ENCODE peak calls at places on chromosome 17, in ten cellular contexts. One of them, this sample, is unnamed.

GRCh38 chr17:647340-648197 is 67.1 kb downstream of the VPS53 start:
- DNase-seq in cardiac septum: no peak
- DNase-seq in stimulated activated CD4-positive, alpha-beta T cell treated with anti-CD3 and anti-CD28 coated beads, Interleukin-4, amount 100 ng/mL, for 4 hours: no peak
- DNase-seq in uterus: no peak
- DNase-seq in stromal cell of bone marrow: no peak
- DNase-seq in GM04503: no peak
- DNase-seq in GM12865: no peak
- DNase-seq in neural progenitor cell: no peak
- DNase-seq in SW480: no peak
- DNase-seq in left ventricle myocardium inferior: no peak
- DNase-seq in this sample: no peak

GRCh38 chr17:307295-307691 is 45.3 kb downstream of the RPH3AL start:
- DNase-seq in stromal cell of bone marrow: no peak
- DNase-seq in stimulated activated CD4-positive, alpha-beta T cell treated with anti-CD3 and anti-CD28 coated beads, Interleukin-4, amount 100 ng/mL, for 4 hours: no peak
- DNase-seq in neural progenitor cell: no peak
- DNase-seq in GM04503: no peak
- DNase-seq in uterus: no peak
- DNase-seq in SW480: no peak
- DNase-seq in left ventricle myocardium inferior: no peak
- DNase-seq in cardiac septum: no peak
- DNase-seq in GM12865: no peak
- DNase-seq in this sample: no peak

GRCh38 chr17:79919164-79919585 is 79.9 kb upstream of the CBX4 start:
- DNase-seq in GM12865: no peak
- DNase-seq in SW480: peak
- DNase-seq in cardiac septum: peak
- DNase-seq in neural progenitor cell: no peak
- DNase-seq in GM04503: no peak
- DNase-seq in stromal cell of bone marrow: peak
- DNase-seq in left ventricle myocardium inferior: peak
- DNase-seq in stimulated activated CD4-positive, alpha-beta T cell treated with anti-CD3 and anti-CD28 coated beads, Interleukin-4, amount 100 ng/mL, for 4 hours: no peak
- DNase-seq in uterus: peak
- DNase-seq in this sample: peak

GRCh38 chr17:3809135-3809534 is 8.1 kb upstream of the ITGAE start:
- DNase-seq in left ventricle myocardium inferior: no peak
- DNase-seq in neural progenitor cell: no peak
- DNase-seq in GM04503: no peak
- DNase-seq in stromal cell of bone marrow: no peak
- DNase-seq in GM12865: no peak
- DNase-seq in SW480: no peak
- DNase-seq in uterus: no peak
- DNase-seq in cardiac septum: no peak
- DNase-seq in stimulated activated CD4-positive, alpha-beta T cell treated with anti-CD3 and anti-CD28 coated beads, Interleukin-4, amount 100 ng/mL, for 4 hours: no peak
- DNase-seq in this sample: no peak

GRCh38 chr17:55731586-55732250 is 9.1 kb upstream of the TMEM100 start:
- DNase-seq in neural progenitor cell: peak
- DNase-seq in GM12865: no peak
- DNase-seq in stimulated activated CD4-positive, alpha-beta T cell treated with anti-CD3 and anti-CD28 coated beads, Interleukin-4, amount 100 ng/mL, for 4 hours: no peak
- DNase-seq in uterus: peak
- DNase-seq in cardiac septum: peak
- DNase-seq in GM04503: no peak
- DNase-seq in stromal cell of bone marrow: no peak
- DNase-seq in left ventricle myocardium inferior: peak
- DNase-seq in SW480: no peak
- DNase-seq in this sample: peak

GRCh38 chr17:36183001-36183810 is 6.8 kb upstream of the TBC1D3B start:
- DNase-seq in stromal cell of bone marrow: peak
- DNase-seq in uterus: peak
- DNase-seq in neural progenitor cell: peak
- DNase-seq in left ventricle myocardium inferior: peak
- DNase-seq in stimulated activated CD4-positive, alpha-beta T cell treated with anti-CD3 and anti-CD28 coated beads, Interleukin-4, amount 100 ng/mL, for 4 hours: no peak
- DNase-seq in GM04503: no peak
- DNase-seq in SW480: peak
- DNase-seq in cardiac septum: no peak
- DNase-seq in GM12865: peak
- DNase-seq in this sample: peak

GRCh38 chr17:43814026-43814425 is 18.9 kb downstream of the MPP3 start:
- DNase-seq in GM04503: no peak
- DNase-seq in stimulated activated CD4-positive, alpha-beta T cell treated with anti-CD3 and anti-CD28 coated beads, Interleukin-4, amount 100 ng/mL, for 4 hours: no peak
- DNase-seq in neural progenitor cell: no peak
- DNase-seq in GM12865: no peak
- DNase-seq in uterus: no peak
- DNase-seq in left ventricle myocardium inferior: no peak
- DNase-seq in cardiac septum: no peak
- DNase-seq in SW480: no peak
- DNase-seq in stromal cell of bone marrow: no peak
- DNase-seq in this sample: no peak

GRCh38 chr17:40075216-40076100 is 12.7 kb downstream of the THRA start:
- DNase-seq in SW480: no peak
- DNase-seq in GM12865: peak
- DNase-seq in GM04503: no peak
- DNase-seq in cardiac septum: no peak
- DNase-seq in left ventricle myocardium inferior: peak
- DNase-seq in neural progenitor cell: peak
- DNase-seq in stimulated activated CD4-positive, alpha-beta T cell treated with anti-CD3 and anti-CD28 coated beads, Interleukin-4, amount 100 ng/mL, for 4 hours: peak
- DNase-seq in stromal cell of bone marrow: no peak
- DNase-seq in uterus: peak
- DNase-seq in this sample: peak

GRCh38 chr17:41404024-41404651 is 6.7 kb upstream of the KRT31 start:
- DNase-seq in cardiac septum: no peak
- DNase-seq in GM12865: peak
- DNase-seq in left ventricle myocardium inferior: no peak
- DNase-seq in neural progenitor cell: no peak
- DNase-seq in stimulated activated CD4-positive, alpha-beta T cell treated with anti-CD3 and anti-CD28 coated beads, Interleukin-4, amount 100 ng/mL, for 4 hours: peak
- DNase-seq in stromal cell of bone marrow: peak
- DNase-seq in GM04503: peak
- DNase-seq in uterus: peak
- DNase-seq in SW480: peak
- DNase-seq in this sample: no peak

GRCh38 chr17:31738488-31738887 is 120.6 kb downstream of the COPRS start:
- DNase-seq in cardiac septum: no peak
- DNase-seq in stimulated activated CD4-positive, alpha-beta T cell treated with anti-CD3 and anti-CD28 coated beads, Interleukin-4, amount 100 ng/mL, for 4 hours: no peak
- DNase-seq in GM04503: no peak
- DNase-seq in left ventricle myocardium inferior: peak
- DNase-seq in stromal cell of bone marrow: no peak
- DNase-seq in SW480: no peak
- DNase-seq in uterus: no peak
- DNase-seq in neural progenitor cell: no peak
- DNase-seq in GM12865: no peak
- DNase-seq in this sample: no peak

GRCh38 chr17:62781356-62781755 is 26.8 kb downstream of the MARCHF10 start:
- DNase-seq in SW480: no peak
- DNase-seq in left ventricle myocardium inferior: no peak
- DNase-seq in uterus: no peak
- DNase-seq in stromal cell of bone marrow: no peak
- DNase-seq in neural progenitor cell: no peak
- DNase-seq in cardiac septum: no peak
- DNase-seq in stimulated activated CD4-positive, alpha-beta T cell treated with anti-CD3 and anti-CD28 coated beads, Interleukin-4, amount 100 ng/mL, for 4 hours: no peak
- DNase-seq in GM04503: no peak
- DNase-seq in GM12865: no peak
- DNase-seq in this sample: no peak

GRCh38 chr17:76432712-76433336 is 20.1 kb downstream of the UBE2O start:
- DNase-seq in uterus: no peak
- DNase-seq in cardiac septum: no peak
- DNase-seq in stromal cell of bone marrow: no peak
- DNase-seq in SW480: no peak
- DNase-seq in GM12865: peak
- DNase-seq in neural progenitor cell: peak
- DNase-seq in GM04503: no peak
- DNase-seq in left ventricle myocardium inferior: no peak
- DNase-seq in stimulated activated CD4-positive, alpha-beta T cell treated with anti-CD3 and anti-CD28 coated beads, Interleukin-4, amount 100 ng/mL, for 4 hours: no peak
- DNase-seq in this sample: no peak

GRCh38 chr17:15981208-15981607 is 18.3 kb downstream of the ZSWIM7 start:
- DNase-seq in uterus: no peak
- DNase-seq in SW480: peak
- DNase-seq in GM12865: peak
- DNase-seq in stimulated activated CD4-positive, alpha-beta T cell treated with anti-CD3 and anti-CD28 coated beads, Interleukin-4, amount 100 ng/mL, for 4 hours: no peak
- DNase-seq in stromal cell of bone marrow: no peak
- DNase-seq in GM04503: no peak
- DNase-seq in cardiac septum: no peak
- DNase-seq in left ventricle myocardium inferior: no peak
- DNase-seq in neural progenitor cell: no peak
- DNase-seq in this sample: no peak

GRCh38 chr17:79144090-79144610 is 69.5 kb downstream of the ENGASE start:
- DNase-seq in GM12865: no peak
- DNase-seq in neural progenitor cell: no peak
- DNase-seq in uterus: no peak
- DNase-seq in stromal cell of bone marrow: no peak
- DNase-seq in stimulated activated CD4-positive, alpha-beta T cell treated with anti-CD3 and anti-CD28 coated beads, Interleukin-4, amount 100 ng/mL, for 4 hours: no peak
- DNase-seq in SW480: no peak
- DNase-seq in GM04503: no peak
- DNase-seq in left ventricle myocardium inferior: no peak
- DNase-seq in cardiac septum: no peak
- DNase-seq in this sample: no peak

GRCh38 chr17:72117748-72118587 is 2.9 kb upstream of the SOX9 start:
- DNase-seq in stimulated activated CD4-positive, alpha-beta T cell treated with anti-CD3 and anti-CD28 coated beads, Interleukin-4, amount 100 ng/mL, for 4 hours: no peak
- DNase-seq in neural progenitor cell: peak
- DNase-seq in stromal cell of bone marrow: no peak
- DNase-seq in SW480: no peak
- DNase-seq in left ventricle myocardium inferior: no peak
- DNase-seq in GM12865: no peak
- DNase-seq in uterus: no peak
- DNase-seq in GM04503: no peak
- DNase-seq in cardiac septum: no peak
- DNase-seq in this sample: no peak

GRCh38 chr17:8665681-8666080 is 35.2 kb upstream of the MYH10 start:
- DNase-seq in cardiac septum: no peak
- DNase-seq in neural progenitor cell: no peak
- DNase-seq in stimulated activated CD4-positive, alpha-beta T cell treated with anti-CD3 and anti-CD28 coated beads, Interleukin-4, amount 100 ng/mL, for 4 hours: no peak
- DNase-seq in GM12865: no peak
- DNase-seq in GM04503: no peak
- DNase-seq in left ventricle myocardium inferior: no peak
- DNase-seq in stromal cell of bone marrow: no peak
- DNase-seq in SW480: no peak
- DNase-seq in uterus: no peak
- DNase-seq in this sample: no peak

GRCh38 chr17:17186551-17187505 is 19.3 kb downstream of the PLD6 start:
- DNase-seq in left ventricle myocardium inferior: no peak
- DNase-seq in neural progenitor cell: no peak
- DNase-seq in SW480: no peak
- DNase-seq in GM04503: no peak
- DNase-seq in cardiac septum: no peak
- DNase-seq in stimulated activated CD4-positive, alpha-beta T cell treated with anti-CD3 and anti-CD28 coated beads, Interleukin-4, amount 100 ng/mL, for 4 hours: no peak
- DNase-seq in GM12865: no peak
- DNase-seq in uterus: no peak
- DNase-seq in stromal cell of bone marrow: no peak
- DNase-seq in this sample: no peak

GRCh38 chr17:76641501-76641900 is 2.1 kb downstream of the ST6GALNAC1 start:
- DNase-seq in stimulated activated CD4-positive, alpha-beta T cell treated with anti-CD3 and anti-CD28 coated beads, Interleukin-4, amount 100 ng/mL, for 4 hours: no peak
- DNase-seq in SW480: peak
- DNase-seq in neural progenitor cell: no peak
- DNase-seq in uterus: no peak
- DNase-seq in left ventricle myocardium inferior: no peak
- DNase-seq in GM04503: no peak
- DNase-seq in GM12865: peak
- DNase-seq in stromal cell of bone marrow: no peak
- DNase-seq in cardiac septum: no peak
- DNase-seq in this sample: no peak

GRCh38 chr17:15194859-15195277 is 70.3 kb downstream of the PMP22 start:
- DNase-seq in cardiac septum: no peak
- DNase-seq in stromal cell of bone marrow: peak
- DNase-seq in GM12865: no peak
- DNase-seq in left ventricle myocardium inferior: no peak
- DNase-seq in GM04503: peak
- DNase-seq in SW480: no peak
- DNase-seq in stimulated activated CD4-positive, alpha-beta T cell treated with anti-CD3 and anti-CD28 coated beads, Interleukin-4, amount 100 ng/mL, for 4 hours: no peak
- DNase-seq in uterus: no peak
- DNase-seq in neural progenitor cell: no peak
- DNase-seq in this sample: no peak

GRCh38 chr17:61212655-61213054 is 187.0 kb upstream of the TBX2 start:
- DNase-seq in neural progenitor cell: no peak
- DNase-seq in stromal cell of bone marrow: no peak
- DNase-seq in SW480: no peak
- DNase-seq in cardiac septum: no peak
- DNase-seq in stimulated activated CD4-positive, alpha-beta T cell treated with anti-CD3 and anti-CD28 coated beads, Interleukin-4, amount 100 ng/mL, for 4 hours: no peak
- DNase-seq in uterus: no peak
- DNase-seq in GM12865: no peak
- DNase-seq in GM04503: no peak
- DNase-seq in left ventricle myocardium inferior: no peak
- DNase-seq in this sample: no peak

GRCh38 chr17:4858880-4859260 is 25.7 kb downstream of the MINK1 start:
- DNase-seq in GM04503: no peak
- DNase-seq in stromal cell of bone marrow: no peak
- DNase-seq in GM12865: no peak
- DNase-seq in left ventricle myocardium inferior: peak
- DNase-seq in uterus: peak
- DNase-seq in SW480: peak
- DNase-seq in cardiac septum: peak
- DNase-seq in stimulated activated CD4-positive, alpha-beta T cell treated with anti-CD3 and anti-CD28 coated beads, Interleukin-4, amount 100 ng/mL, for 4 hours: no peak
- DNase-seq in neural progenitor cell: no peak
- DNase-seq in this sample: peak

This sample was measured in psoas muscle.